ENCODE peak calls at places on chromosomes 1 and 21, in seven cellular contexts. One of them, this sample, is unnamed.

GRCh38 chr1:115277276-115277675 is 60.8 kb downstream of the NGF start:
- DNase-seq in NCI-H1105: no peak
- DNase-seq in activated T-cell treated with anti-CD3 and anti-CD28 coated beads, Interleukin-2, amount 50 U/mL, for 72 hours: peak
- DNase-seq in T follicular helper cell: no peak
- DNase-seq in transverse colon: no peak
- DNase-seq in EL: peak
- DNase-seq in occipital lobe: no peak
- DNase-seq in this sample: no peak

GRCh38 chr21:40047211-40047610 is 180.0 kb downstream of the PCP4 start:
- DNase-seq in transverse colon: no peak
- DNase-seq in T follicular helper cell: no peak
- DNase-seq in activated T-cell treated with anti-CD3 and anti-CD28 coated beads, Interleukin-2, amount 50 U/mL, for 72 hours: no peak
- DNase-seq in occipital lobe: no peak
- DNase-seq in EL: no peak
- DNase-seq in NCI-H1105: no peak
- DNase-seq in this sample: no peak

GRCh38 chr1:43981135-43981491 is 2.1 kb downstream of the B4GALT2 start:
- DNase-seq in transverse colon: peak
- DNase-seq in NCI-H1105: no peak
- DNase-seq in occipital lobe: no peak
- DNase-seq in activated T-cell treated with anti-CD3 and anti-CD28 coated beads, Interleukin-2, amount 50 U/mL, for 72 hours: no peak
- DNase-seq in EL: no peak
- DNase-seq in T follicular helper cell: no peak
- DNase-seq in this sample: no peak

GRCh38 chr1:150887018-150887417 is at the start of gene CTXND2:
- DNase-seq in EL: peak
- DNase-seq in transverse colon: no peak
- DNase-seq in NCI-H1105: no peak
- DNase-seq in occipital lobe: no peak
- DNase-seq in T follicular helper cell: no peak
- DNase-seq in activated T-cell treated with anti-CD3 and anti-CD28 coated beads, Interleukin-2, amount 50 U/mL, for 72 hours: no peak
- DNase-seq in this sample: no peak

GRCh38 chr1:160374291-160374690 is 7.4 kb downstream of the NHLH1 start:
- DNase-seq in EL: peak
- DNase-seq in T follicular helper cell: no peak
- DNase-seq in occipital lobe: no peak
- DNase-seq in transverse colon: no peak
- DNase-seq in activated T-cell treated with anti-CD3 and anti-CD28 coated beads, Interleukin-2, amount 50 U/mL, for 72 hours: no peak
- DNase-seq in NCI-H1105: no peak
- DNase-seq in this sample: no peak

GRCh38 chr1:65470766-65471165 is 50.3 kb downstream of the LEPR start:
- DNase-seq in NCI-H1105: no peak
- DNase-seq in EL: no peak
- DNase-seq in transverse colon: no peak
- DNase-seq in activated T-cell treated with anti-CD3 and anti-CD28 coated beads, Interleukin-2, amount 50 U/mL, for 72 hours: no peak
- DNase-seq in occipital lobe: no peak
- DNase-seq in T follicular helper cell: no peak
- DNase-seq in this sample: no peak

GRCh38 chr1:70993841-70994240 is 53.8 kb downstream of the PTGER3 start:
- DNase-seq in NCI-H1105: no peak
- DNase-seq in transverse colon: no peak
- DNase-seq in activated T-cell treated with anti-CD3 and anti-CD28 coated beads, Interleukin-2, amount 50 U/mL, for 72 hours: no peak
- DNase-seq in occipital lobe: no peak
- DNase-seq in T follicular helper cell: no peak
- DNase-seq in EL: no peak
- DNase-seq in this sample: no peak

GRCh38 chr1:6248798-6249731 is 5.1 kb downstream of the HES3 start:
- DNase-seq in transverse colon: no peak
- DNase-seq in NCI-H1105: no peak
- DNase-seq in activated T-cell treated with anti-CD3 and anti-CD28 coated beads, Interleukin-2, amount 50 U/mL, for 72 hours: no peak
- DNase-seq in occipital lobe: no peak
- DNase-seq in EL: peak
- DNase-seq in T follicular helper cell: no peak
- DNase-seq in this sample: no peak

GRCh38 chr1:156941675-156942074 is 21.2 kb downstream of the LRRC71 start:
- DNase-seq in EL: no peak
- DNase-seq in transverse colon: no peak
- DNase-seq in occipital lobe: no peak
- DNase-seq in T follicular helper cell: no peak
- DNase-seq in activated T-cell treated with anti-CD3 and anti-CD28 coated beads, Interleukin-2, amount 50 U/mL, for 72 hours: no peak
- DNase-seq in NCI-H1105: no peak
- DNase-seq in this sample: no peak

GRCh38 chr21:29072873-29073221 is 601 bp downstream of the CCT8 start:
- DNase-seq in T follicular helper cell: no peak
- DNase-seq in transverse colon: no peak
- DNase-seq in NCI-H1105: no peak
- DNase-seq in activated T-cell treated with anti-CD3 and anti-CD28 coated beads, Interleukin-2, amount 50 U/mL, for 72 hours: no peak
- DNase-seq in occipital lobe: no peak
- DNase-seq in EL: peak
- DNase-seq in this sample: no peak

This sample was measured in Ammon's horn.